ENCODE peak calls at places on chromosomes 11 and 22, in five cellular contexts. One of them, this sample, is unnamed.

GRCh38 chr11:36488096-36488495 is 22.0 kb downstream of the TRAF6 start:
- DNase-seq in HepG2: no peak
- DNase-seq in K562: no peak
- DNase-seq in GM12878: no peak
- DNase-seq in H1: no peak
- DNase-seq in this sample: no peak

GRCh38 chr11:20609727-20610707 is 10.6 kb downstream of the SLC6A5 start:
- DNase-seq in HepG2: peak
- DNase-seq in H1: peak
- DNase-seq in K562: peak
- DNase-seq in GM12878: no peak
- DNase-seq in this sample: peak

GRCh38 chr11:126669416-126669815 is 313.9 kb downstream of the ST3GAL4 start:
- DNase-seq in GM12878: no peak
- DNase-seq in HepG2: no peak
- DNase-seq in H1: no peak
- DNase-seq in K562: no peak
- DNase-seq in this sample: no peak

GRCh38 chr11:86592659-86593451 is 79.6 kb downstream of the ME3 start:
- DNase-seq in H1: no peak
- DNase-seq in HepG2: peak
- DNase-seq in K562: peak
- DNase-seq in GM12878: peak
- DNase-seq in this sample: no peak

GRCh38 chr11:70067591-70068341 is 10.4 kb upstream of the ANO1 start:
- DNase-seq in H1: peak
- DNase-seq in K562: no peak
- DNase-seq in HepG2: no peak
- DNase-seq in GM12878: no peak
- DNase-seq in this sample: peak

GRCh38 chr11:92505689-92506088 is 281.1 kb downstream of the FAT3 start:
- DNase-seq in GM12878: no peak
- DNase-seq in H1: no peak
- DNase-seq in K562: no peak
- DNase-seq in HepG2: no peak
- DNase-seq in this sample: no peak

GRCh38 chr11:88886796-88887195 is 179.0 kb downstream of the GRM5 start:
- DNase-seq in H1: peak
- DNase-seq in K562: peak
- DNase-seq in HepG2: peak
- DNase-seq in GM12878: peak
- DNase-seq in this sample: peak

GRCh38 chr11:124882339-124883071 is 15.2 kb downstream of the ROBO4 start:
- DNase-seq in HepG2: peak
- DNase-seq in GM12878: no peak
- DNase-seq in K562: no peak
- DNase-seq in H1: no peak
- DNase-seq in this sample: peak

GRCh38 chr11:107385361-107385982 is 72.2 kb downstream of the CWF19L2 start:
- DNase-seq in GM12878: no peak
- DNase-seq in H1: no peak
- DNase-seq in HepG2: peak
- DNase-seq in K562: no peak
- DNase-seq in this sample: no peak

GRCh38 chr11:47443028-47443700 is 5.8 kb downstream of the RAPSN start:
- DNase-seq in H1: no peak
- DNase-seq in GM12878: no peak
- DNase-seq in K562: no peak
- DNase-seq in HepG2: no peak
- DNase-seq in this sample: peak

GRCh38 chr22:31650391-31650790 is 11.6 kb downstream of the PISD start:
- DNase-seq in HepG2: no peak
- DNase-seq in GM12878: no peak
- DNase-seq in H1: no peak
- DNase-seq in K562: no peak
- DNase-seq in this sample: peak

GRCh38 chr22:31646186-31647019 is 15.6 kb downstream of the PISD start:
- DNase-seq in HepG2: peak
- DNase-seq in GM12878: no peak
- DNase-seq in H1: no peak
- DNase-seq in K562: no peak
- DNase-seq in this sample: no peak

GRCh38 chr22:31647066-31647465 is 14.9 kb downstream of the PISD start:
- DNase-seq in H1: no peak
- DNase-seq in K562: no peak
- DNase-seq in GM12878: no peak
- DNase-seq in HepG2: no peak
- DNase-seq in this sample: no peak

GRCh38 chr22:31647516-31647915 is 14.5 kb downstream of the PISD start:
- DNase-seq in K562: no peak
- DNase-seq in HepG2: no peak
- DNase-seq in GM12878: no peak
- DNase-seq in H1: no peak
- DNase-seq in this sample: no peak

GRCh38 chr22:31647921-31648320 is 14.1 kb downstream of the PISD start:
- DNase-seq in HepG2: no peak
- DNase-seq in H1: no peak
- DNase-seq in GM12878: no peak
- DNase-seq in K562: no peak
- DNase-seq in this sample: no peak
- TF ChIP-seq CREB1 in HepG2: no peak
- TF ChIP-seq CREB1 in H1: no peak
- TF ChIP-seq CREB1 in GM12878: no peak
- TF ChIP-seq CREB1 in K562: no peak
- TF ChIP-seq CREB1 in this sample: no peak

GRCh38 chr22:43113516-43114251 is 3.1 kb downstream of the BIK start:
- DNase-seq in H1: no peak
- DNase-seq in GM12878: no peak
- DNase-seq in HepG2: peak
- DNase-seq in K562: no peak
- DNase-seq in this sample: no peak
- H2AFZ ChIP-seq in H1: no peak
- H2AFZ ChIP-seq in GM12878: peak
- H2AFZ ChIP-seq in HepG2: no peak
- H2AFZ ChIP-seq in K562: no peak
- H2AFZ ChIP-seq in this sample: no peak

DNA sequence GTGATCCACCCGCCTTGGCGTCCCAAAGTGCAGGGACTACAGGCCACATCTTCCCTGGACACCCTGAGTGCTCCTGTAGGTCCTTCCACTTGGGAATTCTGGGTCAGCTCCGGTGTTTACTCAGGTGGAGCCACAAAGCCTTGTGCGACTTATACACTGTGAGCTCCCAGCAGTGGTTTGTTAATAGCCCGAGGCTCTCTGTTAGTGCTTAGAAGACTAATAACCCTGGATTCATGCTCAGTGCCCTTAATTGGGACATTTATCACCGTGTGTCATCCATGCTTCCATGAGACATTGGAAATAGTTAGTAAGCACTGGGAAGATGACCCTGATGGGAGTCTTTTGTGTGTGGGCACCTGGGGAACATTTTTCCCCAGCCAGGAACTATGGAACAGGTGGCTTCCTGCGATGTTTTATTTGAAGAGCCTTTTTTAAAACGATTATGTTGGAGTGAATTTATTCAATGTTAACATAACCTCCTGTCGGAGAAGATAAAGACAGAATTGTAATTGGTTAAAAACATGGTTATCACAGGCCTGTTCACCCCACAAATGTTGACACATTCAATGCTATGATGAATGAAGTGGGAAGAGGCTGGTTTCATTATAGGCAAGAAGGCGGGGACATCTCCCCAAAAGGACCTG is 188.8 kb downstream of the MYO18B start:
- DNase-seq in K562: no peak
- DNase-seq in H1: no peak
- DNase-seq in HepG2: no peak
- DNase-seq in GM12878: no peak
- DNase-seq in this sample: no peak
- TF ChIP-seq EZH2 in K562: no peak
- TF ChIP-seq EZH2 in H1: no peak
- TF ChIP-seq EZH2 in HepG2: no peak
- TF ChIP-seq EZH2 in GM12878: no peak
- TF ChIP-seq EZH2 in this sample: no peak

GRCh38 chr22:21652547-21653545 is 10.7 kb downstream of the SDF2L1 start:
- DNase-seq in HepG2: no peak
- DNase-seq in GM12878: no peak
- DNase-seq in K562: peak
- DNase-seq in H1: peak
- DNase-seq in this sample: peak
- TF ChIP-seq CREB1 in HepG2: no peak
- TF ChIP-seq CREB1 in GM12878: no peak
- TF ChIP-seq CREB1 in K562: no peak
- TF ChIP-seq CREB1 in H1: no peak
- TF ChIP-seq CREB1 in this sample: no peak

GRCh38 chr22:50185384-50186087 is at the start of gene TRABD:
- DNase-seq in K562: peak
- DNase-seq in HepG2: peak
- DNase-seq in GM12878: no peak
- DNase-seq in H1: peak
- DNase-seq in this sample: peak
- H2AFZ ChIP-seq in K562: peak
- H2AFZ ChIP-seq in HepG2: no peak
- H2AFZ ChIP-seq in GM12878: peak
- H2AFZ ChIP-seq in H1: peak
- H2AFZ ChIP-seq in this sample: peak

GRCh38 chr11:638616-639323 is 1.7 kb downstream of the DRD4 start:
- DNase-seq in H1: peak
- DNase-seq in GM12878: no peak
- DNase-seq in K562: no peak
- DNase-seq in HepG2: no peak
- DNase-seq in this sample: peak
- TF ChIP-seq EZH2 in H1: no peak
- TF ChIP-seq EZH2 in GM12878: no peak
- TF ChIP-seq EZH2 in K562: no peak
- TF ChIP-seq EZH2 in HepG2: no peak
- TF ChIP-seq EZH2 in this sample: peak

DNA sequence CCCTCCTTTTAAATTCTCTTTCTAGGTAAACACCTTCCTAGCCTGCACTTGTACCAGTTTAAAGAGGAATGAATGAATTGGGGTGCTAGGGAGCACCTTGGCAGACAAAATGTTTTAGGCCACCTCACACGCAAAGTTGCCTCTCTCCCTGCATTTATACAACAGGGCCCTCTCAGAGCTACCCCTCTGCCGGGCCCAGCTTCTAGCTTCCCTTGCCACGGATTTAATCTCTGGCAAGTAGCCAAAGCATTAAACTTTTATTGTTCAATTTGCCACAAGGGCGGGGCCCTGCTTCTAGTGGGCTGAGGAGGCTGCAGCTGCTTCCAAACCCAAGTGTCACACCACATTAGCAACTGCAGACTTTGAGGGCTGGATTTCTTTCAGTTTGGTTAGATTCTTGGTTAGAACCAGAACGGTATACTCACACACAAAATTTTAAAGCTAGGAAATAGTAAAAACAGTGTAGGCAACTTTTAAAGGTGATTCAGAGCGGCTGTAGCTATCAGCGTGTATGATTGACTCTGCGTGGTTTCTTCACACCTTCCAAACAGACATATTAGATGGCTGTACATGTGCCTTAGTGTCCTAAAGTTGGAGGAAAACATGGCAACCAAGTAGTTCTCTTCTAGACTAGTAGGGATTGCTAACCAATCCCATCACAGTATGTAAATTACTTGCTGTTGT is 6.5 kb downstream of the KREMEN1 start:
- DNase-seq in K562: peak
- DNase-seq in H1: no peak
- DNase-seq in GM12878: no peak
- DNase-seq in HepG2: no peak
- DNase-seq in this sample: no peak
- TF ChIP-seq CREB1 in K562: no peak
- TF ChIP-seq CREB1 in H1: no peak
- TF ChIP-seq CREB1 in GM12878: no peak
- TF ChIP-seq CREB1 in HepG2: no peak
- TF ChIP-seq CREB1 in this sample: no peak

GRCh38 chr11:66887531-66887930 is 30.7 kb downstream of the LRFN4 start:
- DNase-seq in H1: no peak
- DNase-seq in K562: no peak
- DNase-seq in HepG2: no peak
- DNase-seq in GM12878: no peak
- DNase-seq in this sample: no peak

GRCh38 chr11:66889974-66890373 is 33.1 kb downstream of the LRFN4 start:
- DNase-seq in H1: no peak
- DNase-seq in HepG2: peak
- DNase-seq in GM12878: no peak
- DNase-seq in K562: no peak
- DNase-seq in this sample: no peak

GRCh38 chr11:66888282-66888681 is 31.4 kb downstream of the LRFN4 start:
- DNase-seq in H1: no peak
- DNase-seq in HepG2: no peak
- DNase-seq in GM12878: no peak
- DNase-seq in K562: no peak
- DNase-seq in this sample: no peak

GRCh38 chr11:66891849-66892660 is 35.2 kb downstream of the LRFN4 start:
- DNase-seq in GM12878: peak
- DNase-seq in HepG2: peak
- DNase-seq in K562: peak
- DNase-seq in H1: no peak
- DNase-seq in this sample: peak

DNA sequence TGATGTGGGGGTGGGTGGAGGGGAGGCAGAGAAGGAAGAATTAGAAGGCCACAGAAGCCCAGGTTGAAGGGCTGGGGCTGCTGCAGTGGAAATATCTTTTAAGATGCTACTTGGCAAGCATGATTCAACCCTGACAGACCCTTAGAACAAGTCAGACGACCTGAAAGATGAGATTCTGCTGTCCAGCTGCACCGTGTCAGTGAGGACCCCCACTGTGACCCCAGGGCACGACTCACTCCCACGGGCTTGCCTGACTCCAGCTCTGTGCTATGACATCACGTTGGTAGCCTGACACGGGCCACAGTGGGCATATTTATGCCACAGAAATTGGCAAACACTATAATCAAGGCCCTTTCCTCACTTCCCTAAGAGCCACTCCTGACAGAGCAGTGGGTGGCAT is 36.1 kb downstream of the LRFN4 start:
- DNase-seq in H1: no peak
- DNase-seq in HepG2: no peak
- DNase-seq in K562: no peak
- DNase-seq in GM12878: no peak
- DNase-seq in this sample: no peak
- H2AFZ ChIP-seq in H1: no peak
- H2AFZ ChIP-seq in HepG2: no peak
- H2AFZ ChIP-seq in K562: no peak
- H2AFZ ChIP-seq in GM12878: no peak
- H2AFZ ChIP-seq in this sample: no peak

This sample was measured in GM23338.